ENCODE peak calls at places on chromosome 21, in ten cellular contexts. A is NCI-H2171; F is HFFc6; D is neuronal stem cell; S is epithelial cell of prostate; V is ELF-1; I is GF-D8; H is CD8-positive, alpha-beta T cell; L is IMR-90; W is occipital lobe. T is an unnamed sample.

GRCh38 chr21:40797881-40798280 is 49.1 kb downstream of the DSCAM start:
- DNase-seq in I (no peak), H (no peak), D (no peak), A (no peak), V (no peak), S (no peak), F (peak; percentile 58), L (peak; percentile 33), W (no peak), T (no peak)

GRCh38 chr21:33024278-33025103 is 1.2 kb upstream of the OLIG2 start:
- DNase-seq in S (no peak), H (no peak), A (no peak), V (no peak), L (no peak), W (no peak), I (peak; percentile 32), F (no peak), D (no peak), T (no peak)

GRCh38 chr21:37593015-37593414 is 226.4 kb downstream of the DYRK1A start:
- DNase-seq in V (peak; percentile 91), F (no peak), H (no peak), W (no peak), L (no peak), I (no peak), D (peak; percentile 77), S (no peak), A (no peak), T (no peak)

GRCh38 chr21:29271927-29272333 is 26.8 kb upstream of the BACH1 start:
- DNase-seq in L (no peak), D (no peak), S (no peak), H (no peak), A (no peak), F (no peak), V (no peak), I (peak; percentile 91), W (no peak), T (no peak)

GRCh38 chr21:42009018-42009830 is 936 bp downstream of the ZBTB21 start:
- DNase-seq in L (peak; percentile 81), D (peak; percentile 39), H (peak; percentile 77), F (peak; percentile 51), W (no peak), S (no peak), A (no peak), V (peak; percentile 64), I (peak; percentile 41), T (peak; percentile 36)

GRCh38 chr21:18954415-18954972 is 550.9 kb upstream of the TMPRSS15 start:
- DNase-seq in S (no peak), V (no peak), I (no peak), L (no peak), F (no peak), W (no peak), H (no peak), D (no peak), A (no peak), T (no peak)

GRCh38 chr21:43298546-43299440 is 128.1 kb downstream of the SIK1 start:
- DNase-seq in F (no peak), S (no peak), H (no peak), V (no peak), D (no peak), A (no peak), L (no peak), I (no peak), W (no peak), T (no peak)

GRCh38 chr21:45076245-45076661 is 1.9 kb downstream of the ADARB1 start:
- DNase-seq in S (no peak), L (peak; percentile 68), A (no peak), I (no peak), F (no peak), W (no peak), D (no peak), H (no peak), V (no peak), T (no peak)

GRCh38 chr21:37682908-37683307 is 233.3 kb downstream of the KCNJ6 start:
- DNase-seq in A (no peak), F (no peak), S (no peak), D (no peak), I (no peak), L (no peak), H (no peak), W (no peak), V (no peak), T (no peak)

GRCh38 chr21:45532826-45533730 is 9.2 kb downstream of the SLC19A1 start:
- DNase-seq in H (no peak), L (no peak), A (no peak), I (peak; percentile 51), W (no peak), F (no peak), V (no peak), S (no peak), D (no peak), T (no peak)

GRCh38 chr21:34510148-34511142 is 1.6 kb downstream of the KCNE1 start:
- DNase-seq in L (peak; percentile 68), F (peak; percentile 61), H (no peak), A (no peak), I (peak; percentile 66), V (peak; percentile 86), D (peak; percentile 37), S (no peak), W (no peak), T (no peak)

GRCh38 chr21:26844258-26845065 is 747 bp downstream of the ADAMTS1 start:
- DNase-seq in S (no peak), D (peak; percentile 44), L (peak; percentile 22), V (peak; percentile 74), I (no peak), A (peak; percentile 27), W (peak; percentile 51), F (peak; percentile 52), H (no peak), T (no peak)

GRCh38 chr21:17371470-17371869 is 141.4 kb upstream of the CXADR start:
- DNase-seq in S (peak; percentile 59), W (no peak), I (no peak), H (no peak), L (peak; percentile 74), A (no peak), D (no peak), F (peak; percentile 57), V (no peak), T (no peak)

GRCh38 chr21:32800056-32800455 is 28.5 kb upstream of the PAXBP1 start:
- DNase-seq in L (peak; percentile 35), W (no peak), I (no peak), S (no peak), F (no peak), V (no peak), A (no peak), H (no peak), D (no peak), T (no peak)

GRCh38 chr21:38888956-38889605 is 83.4 kb downstream of the ETS2 start:
- DNase-seq in A (no peak), I (no peak), S (no peak), H (no peak), L (peak; percentile 17), W (no peak), V (no peak), D (no peak), F (no peak), T (no peak)

GRCh38 chr21:46152939-46153258 is 2.5 kb downstream of the FTCD start:
- DNase-seq in H (peak; percentile 44), L (no peak), F (no peak), D (no peak), I (no peak), A (no peak), V (no peak), S (no peak), W (no peak), T (no peak)

GRCh38 chr21:17514124-17514481 is 1.3 kb downstream of the CXADR start:
- DNase-seq in I (no peak), S (no peak), A (no peak), L (no peak), W (no peak), H (no peak), F (no peak), V (peak; percentile 60), D (peak; percentile 23), T (no peak)

GRCh38 chr21:46054447-46054846 is 43.5 kb upstream of the COL6A2 start:
- DNase-seq in L (peak; percentile 42), H (peak; percentile 45), I (no peak), A (no peak), F (no peak), V (peak; percentile 53), W (no peak), D (no peak), S (no peak), T (no peak)

GRCh38 chr21:42570362-42570761 is 56.7 kb downstream of the SLC37A1 start:
- DNase-seq in W (no peak), I (no peak), H (peak; percentile 32), S (no peak), F (no peak), D (no peak), L (no peak), V (no peak), A (no peak), T (no peak)

GRCh38 chr21:17554619-17555472 is 42.0 kb downstream of the CXADR start:
- DNase-seq in F (no peak), S (no peak), I (no peak), H (no peak), W (peak; percentile 4), V (peak; percentile 19), D (peak; percentile 14), A (no peak), L (peak; percentile 10), T (no peak)

GRCh38 chr21:31348188-31348587 is 4.1 kb upstream of the TIAM1 start:
- DNase-seq in F (no peak), V (no peak), L (no peak), A (no peak), S (no peak), W (no peak), I (no peak), D (no peak), H (no peak), T (no peak)

GRCh38 chr21:29748391-29749167 is 191.2 kb downstream of the GRIK1 start:
- DNase-seq in V (no peak), A (no peak), D (no peak), L (no peak), I (no peak), S (no peak), H (no peak), F (no peak), W (no peak), T (no peak)

GRCh38 chr21:25911730-25912401 is 177.1 kb downstream of the GABPA start:
- DNase-seq in F (no peak), W (no peak), L (no peak), D (no peak), S (no peak), I (no peak), H (no peak), V (no peak), A (no peak), T (no peak)

GRCh38 chr21:45599146-45599581 is 44.4 kb upstream of the PCBP3 start:
- DNase-seq in S (no peak), D (no peak), I (no peak), F (no peak), W (no peak), A (no peak), L (no peak), H (no peak), V (no peak), T (no peak)

GRCh38 chr21:46443910-46444309 is 14.8 kb upstream of the DIP2A start:
- DNase-seq in I (no peak), L (no peak), W (no peak), V (no peak), D (no peak), H (no peak), S (no peak), A (no peak), F (no peak), T (no peak)

GRCh38 chr21:44548922-44549321 is 2.4 kb downstream of the KRTAP10-2 start:
- DNase-seq in H (peak; percentile 29), S (no peak), W (no peak), I (no peak), V (peak; percentile 67), F (no peak), A (no peak), L (no peak), D (peak; percentile 41), T (no peak)

GRCh38 chr21:45901061-45901690 is 80.4 kb upstream of the COL6A1 start:
- DNase-seq in H (no peak), I (no peak), L (no peak), S (no peak), F (no peak), A (no peak), W (no peak), V (no peak), D (no peak), T (no peak)

T was measured in effector memory CD4-positive, alpha-beta T cell.